ENCODE peak calls at places on chromosomes 11 and 22, in ten cellular contexts. D is ovary, P is IMR-90, S is spleen, U is vagina, O is colonic mucosa, V is cardiac muscle cell, Z is psoas muscle, H is tibial artery, F is suprapubic skin. T is an unnamed sample.

GRCh38 chr11:12430912-12431311 is 53.5 kb downstream of the PARVA start:
- DNase-seq in D (peak; percentile 76), P (peak; percentile 91), S (no peak), U (no peak), O (peak; percentile 83), V (peak; percentile 95), Z (peak; percentile 59), H (peak; percentile 93), F (no peak), T (peak; percentile 67)

GRCh38 chr11:62493801-62494200 is 52.8 kb downstream of the AHNAK start:
- DNase-seq in D (no peak), P (no peak), S (no peak), U (no peak), O (no peak), V (no peak), Z (no peak), H (no peak), F (no peak), T (no peak)

GRCh38 chr22:45818130-45819085 is 146.8 kb downstream of the ATXN10 start:
- DNase-seq in D (no peak), P (no peak), S (no peak), U (no peak), O (no peak), V (no peak), Z (no peak), H (no peak), F (no peak), T (no peak)

GRCh38 chr22:47034076-47034808 is 271.8 kb downstream of the TBC1D22A start:
- DNase-seq in D (no peak), P (no peak), S (peak; percentile 38), U (no peak), O (no peak), V (no peak), Z (no peak), H (no peak), F (no peak), T (no peak)

GRCh38 chr11:68206211-68206610 is 6.9 kb downstream of the KMT5B start:
- DNase-seq in D (no peak), P (peak; percentile 69), S (peak; percentile 27), U (no peak), O (no peak), V (peak; percentile 76), Z (no peak), H (no peak), F (no peak), T (peak; percentile 15)

GRCh38 chr22:24554316-24555159 is at the start of gene GUCD1:
- DNase-seq in D (no peak), P (peak; percentile 41), S (no peak), U (no peak), O (peak; percentile 63), V (peak; percentile 52), Z (peak; percentile 41), H (peak; percentile 73), F (no peak), T (peak; percentile 29)

GRCh38 chr11:107929611-107930200 is 1.5 kb downstream of the RAB39A start:
- DNase-seq in D (no peak), P (no peak), S (no peak), U (no peak), O (no peak), V (no peak), Z (no peak), H (no peak), F (no peak), T (no peak)

GRCh38 chr22:35838849-35839646 is 121.4 kb downstream of the APOL5 start:
- DNase-seq in D (peak; percentile 37), P (peak; percentile 82), S (no peak), U (no peak), O (peak; percentile 64), V (peak; percentile 74), Z (peak; percentile 25), H (peak; percentile 73), F (no peak), T (no peak)

GRCh38 chr11:67699521-67699920 is 25.1 kb upstream of the ALDH3B2 start:
- DNase-seq in D (no peak), P (peak; percentile 32), S (no peak), U (no peak), O (no peak), V (peak; percentile 37), Z (no peak), H (no peak), F (no peak), T (no peak)

GRCh38 chr11:66243816-66244215 is 24.6 kb upstream of the RAB1B start:
- DNase-seq in D (no peak), P (no peak), S (no peak), U (no peak), O (no peak), V (no peak), Z (no peak), H (no peak), F (no peak), T (no peak)

GRCh38 chr11:21385669-21386068 is 716.3 kb downstream of the NELL1 start:
- DNase-seq in D (no peak), P (no peak), S (no peak), U (no peak), O (no peak), V (no peak), Z (no peak), H (no peak), F (no peak), T (no peak)

DNA sequence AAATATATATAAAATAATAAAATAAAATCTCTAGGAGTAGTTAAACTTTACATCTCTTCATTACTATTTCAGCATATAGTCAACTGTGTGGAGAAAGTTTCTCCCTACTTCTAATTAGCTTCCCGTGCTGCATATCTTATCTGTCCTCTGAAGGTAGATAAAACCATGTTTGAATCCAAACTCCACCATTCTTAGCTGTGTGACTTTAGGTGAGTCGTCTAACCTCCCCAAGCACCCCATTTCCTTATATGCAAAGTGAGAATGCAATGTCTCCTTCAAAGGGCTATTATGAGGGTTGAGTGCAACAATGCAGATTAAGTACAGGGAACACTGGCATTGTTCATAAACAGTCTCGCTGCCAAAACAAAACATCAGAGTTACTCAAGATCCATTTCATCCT is 80.8 kb upstream of the DRD2 start:
- DNase-seq in D (no peak), P (no peak), S (no peak), U (no peak), O (no peak), V (peak; percentile 5), Z (no peak), H (no peak), F (no peak), T (no peak)
- H3K27ac ChIP-seq in D (no peak overlapping the region), P (no peak overlapping the region), S (no peak overlapping the region), U (no peak overlapping the region), O (no peak overlapping the region), V (no peak overlapping the region), Z (no peak overlapping the region), H (no peak overlapping the region), F (no peak overlapping the region), T (no peak overlapping the region)

GRCh38 chr11:14973621-14974020 is 1.5 kb upstream of the CALCA start:
- DNase-seq in D (no peak), P (peak; percentile 4), S (peak; percentile 77), U (no peak), O (no peak), V (peak; percentile 36), Z (no peak), H (no peak), F (no peak), T (no peak)

GRCh38 chr11:14969922-14970323 is 2.2 kb downstream of the CALCA start:
- DNase-seq in D (no peak), P (peak; percentile 7), S (peak; percentile 79), U (no peak), O (peak; percentile 47), V (peak; percentile 33), Z (peak; percentile 22), H (no peak), F (no peak), T (peak; percentile 53)

GRCh38 chr11:14972581-14973490 is 685 bp upstream of the CALCA start:
- DNase-seq in D (no peak), P (no peak), S (no peak), U (no peak), O (no peak), V (no peak), Z (no peak), H (no peak), F (no peak), T (no peak)

GRCh38 chr11:14971865-14972580 is at the start of gene CALCA:
- DNase-seq in D (no peak), P (no peak), S (no peak), U (no peak), O (no peak), V (no peak), Z (no peak), H (no peak), F (no peak), T (no peak)

GRCh38 chr11:14967581-14968214 is 4.5 kb downstream of the CALCA start:
- DNase-seq in D (no peak), P (no peak), S (no peak), U (no peak), O (no peak), V (no peak), Z (no peak), H (no peak), F (no peak), T (no peak)
- H3K27me3 ChIP-seq in D (no peaks in the 10 kb centered on the region), P (peaks cover 29% of the 10 kb centered on the region), S (peaks cover 47% of the 10 kb centered on the region), U (peaks cover 5% of the 10 kb centered on the region), O (peaks cover 20% of the 10 kb centered on the region), V (peaks cover 67% of the 10 kb centered on the region), Z (peaks cover 46% of the 10 kb centered on the region), H (peaks cover 44% of the 10 kb centered on the region), F (peaks cover 47% of the 10 kb centered on the region), T (no peaks in the 10 kb centered on the region)

GRCh38 chr22:42416671-42417230 is 15.5 kb downstream of the NFAM1 start:
- DNase-seq in D (no peak), P (no peak), S (no peak), U (no peak), O (no peak), V (no peak), Z (no peak), H (no peak), F (no peak), T (no peak)

GRCh38 chr22:42414565-42415298 is 17.5 kb downstream of the NFAM1 start:
- DNase-seq in D (no peak), P (no peak), S (no peak), U (no peak), O (no peak), V (peak; percentile 34), Z (no peak), H (no peak), F (no peak), T (no peak)

GRCh38 chr22:42418811-42419243 is 13.4 kb downstream of the NFAM1 start:
- DNase-seq in D (no peak), P (no peak), S (no peak), U (no peak), O (no peak), V (peak; percentile 23), Z (no peak), H (no peak), F (no peak), T (no peak)

GRCh38 chr22:42417645-42418303 is 14.4 kb downstream of the NFAM1 start:
- DNase-seq in D (no peak), P (no peak), S (no peak), U (no peak), O (no peak), V (no peak), Z (no peak), H (no peak), F (no peak), T (no peak)

GRCh38 chr22:42419328-42419881 is 12.8 kb downstream of the NFAM1 start:
- DNase-seq in D (no peak), P (no peak), S (no peak), U (no peak), O (no peak), V (no peak), Z (no peak), H (no peak), F (no peak), T (no peak)
- H3K27ac ChIP-seq in D (no peak overlapping the region), P (no peak overlapping the region), S (peak overlapping the region; percentile 64), U (no peak overlapping the region), O (no peak overlapping the region), V (no peak overlapping the region), Z (no peak overlapping the region), H (no peak overlapping the region), F (peak overlapping the region; percentile 31), T (no peak overlapping the region)

GRCh38 chr11:114044042-114044871 is 15.3 kb upstream of the ZBTB16 start:
- DNase-seq in D (no peak), P (no peak), S (no peak), U (no peak), O (peak; percentile 73), V (peak; percentile 65), Z (no peak), H (peak; percentile 25), F (no peak), T (no peak)
- H3K27me3 ChIP-seq in D (no peaks in the 10 kb centered on the region), P (peaks cover 2% of the 10 kb centered on the region), S (no peaks in the 10 kb centered on the region), U (no peaks in the 10 kb centered on the region), O (no peaks in the 10 kb centered on the region), V (peaks cover 5% of the 10 kb centered on the region), Z (no peaks in the 10 kb centered on the region), H (no peaks in the 10 kb centered on the region), F (no peaks in the 10 kb centered on the region), T (no peaks in the 10 kb centered on the region)